ENCODE peak calls at places on chromosomes 12 and 14, in nine cellular contexts. J is aorta; T is suprapubic skin; Y is MCF 10A; L is CD4-positive, alpha-beta T cell; V is fibroblast of mammary gland; M is stimulated activated CD8-positive, alpha-beta memory T cell treated with anti-CD3 and anti-CD28 coated beads, Interleukin-4, amount 100 ng/mL, for 48 hours; N is stimulated activated CD4-positive, alpha-beta T cell treated with anti-CD3 and anti-CD28 coated beads, Interleukin-4, amount 100 ng/mL, for 48 hours; I is NCI-H82. R is an unnamed sample.

GRCh38 chr14:67999290-67999689 is 179.7 kb downstream of the RAD51B start:
- DNase-seq in J (no peak), T (no peak), Y (no peak), L (no peak), V (peak), M (no peak), N (no peak), I (no peak), R (no peak)

GRCh38 chr12:57118711-57119271 is 7.6 kb upstream of the STAT6 start:
- DNase-seq in J (no peak), T (no peak), Y (peak), L (no peak), V (peak), M (no peak), N (no peak), I (no peak), R (no peak)

GRCh38 chr12:57815177-57816000 is 3.1 kb downstream of the AVIL start:
- DNase-seq in J (no peak), T (no peak), Y (no peak), L (no peak), V (no peak), M (no peak), N (no peak), I (peak), R (no peak)

GRCh38 chr14:54565236-54566151 is 1.4 kb upstream of the SAMD4A start:
- DNase-seq in J (peak), T (peak), Y (peak), L (peak), V (peak), M (peak), N (peak), I (peak), R (peak)

GRCh38 chr14:57408037-57408436 is 17.7 kb downstream of the NAA30 start:
- DNase-seq in J (no peak), T (no peak), Y (no peak), L (no peak), V (no peak), M (no peak), N (no peak), I (no peak), R (no peak)

GRCh38 chr12:32419520-32419960 is 20.2 kb downstream of the FGD4 start:
- DNase-seq in J (no peak), T (no peak), Y (no peak), L (no peak), V (peak), M (no peak), N (no peak), I (no peak), R (no peak)

GRCh38 chr14:95531473-95531872 is 3.4 kb upstream of the GLRX5 start:
- DNase-seq in J (no peak), T (no peak), Y (peak), L (no peak), V (peak), M (peak), N (no peak), I (no peak), R (no peak)

GRCh38 chr12:128813883-128814282 is 9.9 kb downstream of the SLC15A4 start:
- DNase-seq in J (no peak), T (no peak), Y (no peak), L (no peak), V (peak), M (no peak), N (no peak), I (no peak), R (no peak)

GRCh38 chr12:42332301-42332894 is 6.4 kb downstream of the PPHLN1 start:
- DNase-seq in J (no peak), T (no peak), Y (peak), L (no peak), V (peak), M (no peak), N (no peak), I (peak), R (peak)

GRCh38 chr12:12784911-12785814 is at the start of gene APOLD1:
- DNase-seq in J (no peak), T (no peak), Y (no peak), L (no peak), V (peak), M (no peak), N (no peak), I (no peak), R (no peak)

R was measured in HuH-7.